ENCODE peak calls at places on chromosomes 12 and 14, in seven cellular contexts. T is kidney, C is heart right ventricle, K is GM20000, Y is AG09319, G is ovary, H is psoas muscle. A is an unnamed sample.

GRCh38 chr14:52926994-52927393 is 23.9 kb downstream of the FERMT2 start:
- DNase-seq in T (no peak), C (no peak), K (no peak), Y (no peak), G (no peak), H (no peak), A (no peak)

GRCh38 chr12:110744176-110744575 is 1.5 kb upstream of the PPP1CC start:
- DNase-seq in T (no peak), C (no peak), K (no peak), Y (no peak), G (no peak), H (no peak), A (no peak)

GRCh38 chr12:119659289-119659897 is 8.5 kb upstream of the PRKAB1 start:
- DNase-seq in T (no peak), C (no peak), K (peak; percentile 61), Y (no peak), G (no peak), H (no peak), A (peak; percentile 35)

GRCh38 chr12:93139028-93139665 is 210.1 kb upstream of the EEA1 start:
- DNase-seq in T (no peak), C (no peak), K (peak; percentile 44), Y (no peak), G (no peak), H (no peak), A (no peak)

GRCh38 chr14:68147331-68147730 is 327.8 kb downstream of the RAD51B start:
- DNase-seq in T (no peak), C (no peak), K (no peak), Y (no peak), G (no peak), H (no peak), A (no peak)

GRCh38 chr12:102950107-102950949 is 7.1 kb upstream of the ASCL1 start:
- DNase-seq in T (no peak), C (no peak), K (peak; percentile 37), Y (no peak), G (no peak), H (no peak), A (peak; percentile 62)

GRCh38 chr12:6282453-6282840 is 28.0 kb upstream of the PLEKHG6 start:
- DNase-seq in T (no peak), C (no peak), K (peak; percentile 1), Y (no peak), G (no peak), H (no peak), A (no peak)

GRCh38 chr12:31206038-31206670 is 119.8 kb downstream of the SINHCAF start:
- DNase-seq in T (no peak), C (no peak), K (no peak), Y (no peak), G (no peak), H (no peak), A (no peak)

GRCh38 chr12:67358686-67359374 is 89.7 kb downstream of the CAND1 start:
- DNase-seq in T (no peak), C (no peak), K (no peak), Y (peak; percentile 81), G (no peak), H (no peak), A (no peak)

GRCh38 chr12:64124511-64125197 is 97.4 kb downstream of the KICS2 start:
- DNase-seq in T (no peak), C (no peak), K (no peak), Y (no peak), G (no peak), H (no peak), A (no peak)

GRCh38 chr12:68403296-68403695 is 71.1 kb upstream of the MDM1 start:
- DNase-seq in T (no peak), C (no peak), K (no peak), Y (no peak), G (no peak), H (no peak), A (no peak)

GRCh38 chr14:50932592-50933500 is 11.4 kb downstream of the PYGL start:
- DNase-seq in T (no peak), C (no peak), K (no peak), Y (no peak), G (no peak), H (no peak), A (no peak)

GRCh38 chr12:3123729-3124128 is 46.5 kb downstream of the TSPAN9 start:
- DNase-seq in T (no peak), C (no peak), K (no peak), Y (no peak), G (no peak), H (no peak), A (no peak)

GRCh38 chr14:104114421-104115130 is 23.8 kb upstream of the KIF26A start:
- DNase-seq in T (peak; percentile 49), C (no peak), K (no peak), Y (no peak), G (no peak), H (peak; percentile 6), A (no peak)

GRCh38 chr12:12376636-12377448 is 20.0 kb downstream of the BORCS5 start:
- DNase-seq in T (no peak), C (no peak), K (peak; percentile 68), Y (peak; percentile 60), G (no peak), H (no peak), A (no peak)

GRCh38 chr12:3296409-3296701 is 194.6 kb upstream of the PRMT8 start:
- DNase-seq in T (no peak), C (no peak), K (no peak), Y (no peak), G (no peak), H (no peak), A (no peak)

DNA sequence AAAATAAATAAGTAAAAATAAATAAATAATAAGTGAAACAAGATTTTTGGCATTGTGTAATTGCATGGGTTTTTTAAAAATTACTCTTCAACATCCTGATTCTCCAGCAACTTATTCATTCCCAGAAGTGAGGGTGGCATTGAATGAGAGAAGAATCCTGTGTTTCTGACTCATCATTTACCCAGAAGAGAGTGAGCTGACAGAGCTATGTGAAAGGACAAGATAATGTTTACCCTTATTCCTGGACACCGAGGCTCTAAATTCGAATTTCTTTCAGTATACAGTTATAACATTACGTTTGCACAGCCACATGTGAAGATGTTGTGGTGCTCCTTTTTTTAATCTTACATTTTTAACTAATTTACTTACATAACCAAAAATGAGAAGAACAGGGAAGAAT is 36.4 kb downstream of the BBS10 start:
- DNase-seq in T (no peak), C (no peak), K (no peak), Y (no peak), G (no peak), H (no peak), A (no peak)
- TF ChIP-seq CTCF in T (no peak), C (no peak), K (no peak), Y (no peak), G (no peak), H (no peak), A (no peak)

DNA sequence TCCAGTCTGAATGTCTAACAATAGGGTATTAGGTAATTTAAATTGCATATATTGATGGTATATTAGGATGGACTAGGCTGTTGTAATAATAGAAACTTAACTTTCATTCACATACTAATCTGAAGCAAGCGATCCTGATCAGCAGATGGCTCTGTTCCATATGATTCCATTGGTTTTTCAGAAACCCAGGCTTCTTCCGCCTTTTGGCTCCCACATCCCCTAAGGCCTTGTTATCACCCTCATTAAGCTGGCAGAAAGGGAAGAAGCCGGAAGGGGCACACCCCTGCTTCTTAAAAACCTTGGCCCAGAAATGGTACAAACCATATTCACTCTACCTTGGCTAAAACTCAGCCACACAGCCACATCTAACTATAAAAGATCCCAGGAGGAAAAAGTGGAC is 329.2 kb downstream of the PCNX1 start:
- DNase-seq in T (no peak), C (no peak), K (no peak), Y (no peak), G (no peak), H (no peak), A (no peak)
- TF ChIP-seq CTCF in T (no peak), C (no peak), K (no peak), Y (no peak), G (no peak), H (no peak), A (no peak)

DNA sequence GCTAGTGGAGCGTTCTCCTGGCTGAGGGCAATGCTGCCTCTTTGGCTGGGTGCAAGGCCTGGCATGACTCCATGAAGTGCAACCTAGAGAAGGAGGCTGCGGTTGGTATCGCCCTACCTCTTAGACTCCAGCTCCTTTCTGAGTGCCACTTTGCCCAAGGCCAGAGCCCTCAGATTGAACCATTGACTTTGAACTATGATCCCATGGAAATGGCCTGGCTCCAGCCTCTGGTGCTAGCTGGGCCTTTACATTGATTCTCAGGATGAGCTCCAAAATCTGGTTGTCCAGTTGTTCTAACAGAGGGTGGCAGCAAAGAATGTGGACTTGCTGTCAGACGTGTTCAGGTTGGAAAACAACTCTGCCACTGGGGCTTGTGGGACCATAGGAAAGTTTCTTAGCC is 16.1 kb upstream of the SMOC1 start:
- DNase-seq in T (no peak), C (no peak), K (no peak), Y (no peak), G (no peak), H (no peak), A (no peak)
- TF ChIP-seq CTCF in T (no peak), C (no peak), K (no peak), Y (no peak), G (no peak), H (no peak), A (no peak)

GRCh38 chr14:71754422-71755095 is 177.7 kb upstream of the RGS6 start:
- DNase-seq in T (no peak), C (no peak), K (no peak), Y (no peak), G (no peak), H (no peak), A (no peak)

GRCh38 chr14:71753976-71754375 is 178.3 kb upstream of the RGS6 start:
- DNase-seq in T (no peak), C (no peak), K (no peak), Y (no peak), G (no peak), H (no peak), A (no peak)

GRCh38 chr14:71752111-71752738 is 180.0 kb upstream of the RGS6 start:
- DNase-seq in T (no peak), C (no peak), K (no peak), Y (no peak), G (no peak), H (no peak), A (no peak)

GRCh38 chr14:71751264-71751663 is 181.0 kb upstream of the RGS6 start:
- DNase-seq in T (no peak), C (no peak), K (no peak), Y (no peak), G (no peak), H (no peak), A (no peak)

DNA sequence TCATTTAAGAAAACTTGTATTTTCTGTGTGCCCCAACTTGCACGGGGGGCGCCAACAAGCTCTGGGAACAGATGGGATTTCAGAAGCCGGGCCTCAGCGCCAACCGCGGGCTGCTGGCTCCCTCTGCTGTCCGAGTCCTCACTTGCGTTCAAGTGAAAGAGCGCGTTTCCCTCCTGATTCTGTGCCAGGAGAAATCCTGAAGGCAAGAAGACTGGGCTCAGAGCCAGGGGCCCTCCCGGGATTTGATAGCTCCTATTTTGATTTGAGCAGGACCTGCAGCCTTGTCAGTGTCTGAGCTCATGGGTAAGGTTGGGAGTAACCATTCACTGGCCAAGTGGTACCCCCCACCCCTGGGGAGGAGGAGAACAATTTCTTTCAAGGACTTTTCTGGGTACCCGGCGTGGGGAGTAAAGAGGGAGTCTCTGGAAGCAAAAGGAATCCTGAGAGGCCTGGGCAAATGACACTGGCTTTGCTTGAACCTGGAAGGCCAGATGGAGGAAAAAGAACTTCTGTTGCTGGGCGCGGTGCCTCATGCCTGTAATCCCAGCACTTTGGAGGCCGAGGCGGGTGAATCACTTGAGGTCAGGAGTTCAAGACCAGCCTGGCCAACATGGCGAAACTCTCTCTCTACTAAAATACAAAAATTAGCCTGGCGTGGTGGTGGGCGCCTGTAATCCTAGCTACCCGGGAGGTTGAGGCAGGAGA is 179.0 kb upstream of the RGS6 start:
- DNase-seq in T (peak; percentile 92), C (peak; percentile 96), K (peak; percentile 80), Y (peak; percentile 65), G (peak; percentile 92), H (peak; percentile 82), A (peak; percentile 82)
- TF ChIP-seq CTCF in T (peak; percentile 97), C (peak; percentile 89), K (peak; percentile 79), Y (peak; percentile 89), G (peak; percentile 76), H (peak; percentile 85), A (peak; percentile 71)